ENCODE peak calls at places on chromosomes 11 and 22, in six cellular contexts. U is H1, G is WTC11, D is K562, X is HepG2, I is GM12878. J is an unnamed sample.

GRCh38 chr11:39741066-39741465 is 1718.4 kb downstream of the LRRC4C start:
- DNase-seq in U (no peak), X (no peak), G (no peak), I (no peak), D (no peak), J (no peak)

GRCh38 chr11:10936999-10937398 is 79.1 kb upstream of the ZBED5 start:
- DNase-seq in D (no peak), X (no peak), U (no peak), I (no peak), G (no peak), J (no peak)

GRCh38 chr11:71489311-71490043 is 36.5 kb downstream of the NADSYN1 start:
- DNase-seq in X (no peak), G (no peak), D (no peak), I (peak; percentile 27), U (peak; percentile 33), J (no peak)

GRCh38 chr11:14132312-14132711 is 169.8 kb downstream of the SPON1 start:
- DNase-seq in D (no peak), G (no peak), X (no peak), I (no peak), U (no peak), J (no peak)

GRCh38 chr11:69826773-69827172 is 7.6 kb upstream of the FGF3 start:
- DNase-seq in D (no peak), G (no peak), I (no peak), U (no peak), X (no peak), J (no peak)

GRCh38 chr11:4459470-4459869 is 10.4 kb downstream of the OR52K2 start:
- DNase-seq in G (no peak), D (no peak), X (no peak), U (no peak), I (no peak), J (no peak)

GRCh38 chr11:73995247-73995646 is 12.6 kb upstream of the UCP2 start:
- DNase-seq in D (no peak), X (no peak), I (no peak), U (no peak), G (no peak), J (no peak)

GRCh38 chr11:131572423-131572822 is 202.0 kb downstream of the NTM start:
- DNase-seq in G (no peak), I (no peak), U (no peak), D (no peak), X (no peak), J (no peak)

GRCh38 chr11:73171762-73172161 is 29.6 kb upstream of the FCHSD2 start:
- DNase-seq in U (no peak), I (no peak), X (no peak), D (no peak), G (no peak), J (no peak)

GRCh38 chr22:29831186-29831921 is 6.7 kb downstream of the ASCC2 start:
- DNase-seq in I (no peak), X (no peak), G (no peak), U (no peak), D (no peak), J (no peak)

GRCh38 chr11:118263694-118264567 is at the start of gene MPZL2:
- DNase-seq in D (no peak), X (peak; percentile 81), U (peak; percentile 70), G (peak; percentile 42), I (no peak), J (peak; percentile 65)

GRCh38 chr11:20913113-20913512 is 243.7 kb downstream of the NELL1 start:
- DNase-seq in G (no peak), U (no peak), D (no peak), X (no peak), I (no peak), J (no peak)

GRCh38 chr11:72760543-72761400 is 8.6 kb upstream of the ARAP1 start:
- DNase-seq in D (no peak), X (no peak), G (no peak), I (no peak), U (no peak), J (no peak)

GRCh38 chr22:22810471-22810870 is 77.1 kb upstream of the IGLL5 start:
- DNase-seq in G (no peak), X (no peak), I (no peak), U (no peak), D (no peak), J (no peak)

GRCh38 chr11:41461057-41461681 is 1.7 kb upstream of the LRRC4C start:
- DNase-seq in X (peak; percentile 5), U (no peak), D (peak; percentile 13), G (no peak), I (no peak), J (peak; percentile 1)

GRCh38 chr11:83493918-83494317 is 207.8 kb upstream of the CCDC90B start:
- DNase-seq in I (no peak), X (no peak), G (no peak), U (no peak), D (no peak), J (no peak)

DNA sequence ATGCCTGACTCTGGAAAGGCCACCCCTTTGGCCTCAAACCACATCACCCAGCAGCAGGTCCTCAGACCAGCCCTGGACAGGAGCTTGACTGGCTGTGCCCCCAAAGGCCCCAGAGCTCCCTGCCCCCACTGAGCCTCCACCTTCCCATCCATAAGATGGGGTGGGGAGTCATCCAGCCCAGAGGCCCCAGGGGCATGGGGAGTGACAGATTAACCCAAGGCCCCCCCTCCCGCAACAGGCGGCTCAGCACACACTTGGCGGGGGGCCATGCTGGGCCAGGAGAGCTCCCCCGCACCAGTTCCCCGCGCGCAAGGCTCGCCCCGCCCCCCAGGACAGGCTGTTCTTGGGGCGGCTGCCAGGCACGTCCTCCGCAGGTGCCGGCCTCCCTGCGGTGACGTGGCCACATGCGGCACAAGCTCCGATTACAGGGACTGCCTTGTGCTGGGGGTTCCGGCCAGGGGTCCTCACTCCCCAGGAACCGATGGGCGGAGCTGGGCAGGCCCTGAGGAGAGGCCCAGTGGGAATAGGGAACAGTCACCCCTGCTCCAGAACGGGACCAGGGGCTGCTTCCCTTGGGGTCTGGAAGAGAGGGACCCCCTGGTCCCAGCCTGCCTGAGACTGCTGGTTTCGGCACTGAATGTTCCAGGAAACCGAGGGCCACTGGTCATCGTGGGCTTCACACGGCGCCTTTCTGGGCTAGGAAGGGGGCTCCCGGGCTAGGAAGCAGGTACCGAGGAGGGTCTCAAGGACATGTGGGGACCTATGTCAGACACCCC is 5.1 kb upstream of the CDKN1C start:
- DNase-seq in D (peak; percentile 84), G (no peak), U (peak; percentile 52), I (no peak), X (no peak), J (no peak)
- TF ChIP-seq ATF3 in D (peak; percentile 78), G (no peak), U (no peak), I (no peak), X (no peak), J (no peak)

DNA sequence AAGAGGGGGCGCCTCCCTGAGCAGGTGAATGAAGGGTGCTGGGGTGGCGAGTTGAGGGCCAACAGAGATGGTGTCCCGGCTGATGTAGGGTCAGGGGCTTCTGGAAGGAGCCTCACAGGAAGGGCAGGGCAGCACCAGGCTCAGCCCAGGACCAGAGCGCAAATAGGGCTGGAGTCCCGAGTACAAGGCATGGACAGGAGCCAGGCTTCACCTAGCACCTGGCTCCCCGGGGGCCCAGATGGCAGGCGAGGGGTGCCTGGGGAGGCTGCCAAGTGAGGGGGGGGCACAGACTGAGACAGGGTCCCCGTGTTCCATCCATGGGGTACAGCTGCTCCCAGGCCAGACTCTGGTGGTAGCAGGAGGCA is 105.8 kb downstream of the KCNQ1 start:
- DNase-seq in I (no peak), U (no peak), G (no peak), D (no peak), X (no peak), J (no peak)
- TF ChIP-seq ATF3 in I (no peak), U (no peak), G (no peak), D (no peak), X (no peak), J (no peak)

DNA sequence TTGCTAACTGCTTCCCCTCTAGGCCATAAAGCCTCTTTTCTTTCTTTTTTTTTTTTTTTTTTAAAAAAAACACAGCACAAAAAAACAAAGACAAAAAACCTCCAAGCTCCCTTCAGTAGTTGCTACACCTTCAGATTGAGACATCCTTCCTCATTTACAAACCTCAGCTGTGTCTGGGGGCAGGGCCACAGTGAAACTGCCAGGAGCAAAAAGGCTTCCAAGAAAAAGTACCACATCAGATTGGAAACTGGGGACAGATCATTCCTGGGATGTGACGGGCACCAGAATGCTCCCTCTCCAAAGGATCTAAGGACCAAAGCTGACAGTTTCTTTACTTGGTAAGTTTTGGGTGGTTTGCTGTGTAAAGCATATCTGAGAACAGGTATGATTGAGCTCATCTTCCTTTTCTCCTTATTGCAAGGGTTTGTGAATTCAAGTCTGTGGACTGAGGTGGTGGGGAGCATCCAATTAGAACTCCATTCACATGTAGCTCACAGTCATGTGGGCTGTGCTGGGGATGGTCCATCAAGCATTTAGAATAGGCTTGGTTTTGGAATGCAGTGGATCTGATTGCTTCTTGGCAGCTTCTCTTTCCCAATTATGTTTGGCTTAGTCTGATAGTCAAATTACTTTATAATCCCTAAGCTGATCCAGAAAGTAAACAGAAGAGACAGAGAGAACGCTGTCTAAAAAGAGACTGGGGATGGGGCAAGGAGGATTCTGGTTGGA is 690 bp downstream of the BBOX1 start:
- DNase-seq in D (no peak), U (no peak), I (no peak), X (no peak), G (no peak), J (no peak)
- TF ChIP-seq ATF3 in D (no peak), U (no peak), I (no peak), X (no peak), G (no peak), J (no peak)

DNA sequence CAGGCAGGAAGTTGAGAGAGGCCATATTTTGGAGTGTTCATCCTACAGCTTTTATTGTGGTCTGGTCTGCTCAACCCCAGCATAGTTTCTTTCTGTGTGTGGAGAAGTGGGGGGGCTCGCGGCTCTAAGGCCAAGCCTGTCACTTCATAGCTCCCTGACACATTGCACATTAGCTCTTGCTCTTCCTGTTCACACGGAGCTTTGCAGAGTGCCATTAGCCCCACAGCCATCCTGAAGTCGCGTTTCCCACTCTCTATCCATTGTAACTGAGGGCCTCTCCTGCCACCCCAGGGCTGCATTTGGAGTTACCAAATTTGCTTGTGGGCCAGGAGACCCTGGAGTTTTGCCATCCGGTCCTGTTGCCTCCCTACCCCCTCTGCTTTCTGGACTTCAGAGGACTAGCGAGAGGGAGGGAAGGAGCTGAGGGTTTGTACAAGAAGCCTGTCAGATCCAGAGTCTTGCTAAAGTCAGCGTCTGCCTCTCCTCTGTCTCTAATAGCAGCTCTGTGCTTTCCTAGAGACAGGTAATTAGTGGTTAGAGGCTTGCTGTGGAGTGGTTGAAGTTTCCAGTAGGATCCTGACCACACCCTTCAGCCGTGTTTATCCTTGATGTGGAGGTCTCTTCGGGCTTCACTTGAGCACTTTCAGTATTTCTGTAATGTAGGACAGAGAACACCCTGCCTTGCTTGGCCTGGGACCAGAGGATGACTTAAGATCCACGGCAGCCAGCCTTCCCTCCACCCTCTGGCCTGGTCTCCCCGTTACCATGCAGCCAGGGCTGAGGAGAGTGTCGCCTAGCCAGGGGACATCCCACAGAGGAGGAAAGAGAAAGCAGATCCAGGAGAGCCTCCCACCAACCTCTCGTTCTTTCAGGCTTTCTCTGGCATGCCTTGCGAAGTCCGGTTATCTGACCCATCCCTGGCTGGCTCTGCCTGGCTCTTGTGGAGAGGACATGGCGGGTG is 14.1 kb downstream of the DCPS start:
- DNase-seq in D (no peak), G (no peak), U (no peak), I (no peak), X (no peak), J (no peak)
- TF ChIP-seq ATF3 in D (no peak), G (no peak), U (no peak), I (no peak), X (no peak), J (no peak)

DNA sequence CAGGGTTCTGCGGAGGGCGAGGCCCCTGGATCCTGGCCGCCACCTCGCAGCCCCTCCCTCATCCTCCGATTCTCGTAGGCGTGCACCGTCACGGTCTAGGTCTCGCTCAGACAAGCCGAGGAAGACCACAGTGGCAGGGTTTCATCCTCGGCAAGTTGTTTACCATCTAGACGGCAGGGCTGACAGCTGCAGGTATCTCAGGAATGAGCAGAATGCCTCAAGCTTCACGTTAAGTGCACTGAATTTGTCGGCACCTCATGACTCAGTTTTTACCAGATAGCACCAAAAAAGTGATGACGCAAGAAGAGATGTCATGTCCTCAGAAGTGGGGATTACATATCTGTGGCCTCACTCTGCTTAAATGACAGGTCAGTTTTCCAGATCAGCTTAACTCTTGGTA is 35.1 kb downstream of the WT1 start:
- DNase-seq in I (no peak), X (no peak), U (no peak), G (peak; percentile 18), D (no peak), J (no peak)
- TF ChIP-seq ATF3 in I (no peak), X (no peak), U (no peak), G (no peak), D (peak; percentile 92), J (no peak)